ENCODE peak calls at places on chromosomes 2 and 18, in five cellular contexts. A is Peyer's patch; Y is foreskin fibroblast; V is CD4-positive, alpha-beta memory T cell; E is body of pancreas. N is an unnamed sample.

GRCh38 chr2:148565272-148565894 is 79.2 kb upstream of the EPC2 start:
- DNase-seq in Y (no peak), E (no peak), V (no peak), A (no peak), N (no peak)

GRCh38 chr18:61606068-61606660 is 272.9 kb downstream of the CDH20 start:
- DNase-seq in E (no peak), Y (no peak), V (no peak), A (no peak), N (no peak)

GRCh38 chr18:12843420-12844346 is 40.4 kb downstream of the PTPN2 start:
- DNase-seq in V (no peak), A (no peak), Y (no peak), E (no peak), N (no peak)

GRCh38 chr18:58856881-58857280 is 7.8 kb upstream of the ZNF532 start:
- DNase-seq in Y (peak; percentile 61), V (no peak), E (no peak), A (no peak), N (no peak)

GRCh38 chr2:28296904-28297303 is 95.8 kb upstream of the FOSL2 start:
- DNase-seq in E (no peak), A (no peak), V (no peak), Y (peak; percentile 73), N (no peak)

GRCh38 chr18:39389800-39390379 is 1824.3 kb upstream of the CELF4 start:
- DNase-seq in Y (no peak), V (no peak), E (peak; percentile 10), A (no peak), N (no peak)

GRCh38 chr2:207516206-207516605 is 13.6 kb upstream of the CREB1 start:
- DNase-seq in A (no peak), V (no peak), Y (no peak), E (no peak), N (no peak)

GRCh38 chr2:70456594-70457495 is 96.8 kb downstream of the TGFA start:
- DNase-seq in Y (no peak), A (no peak), E (no peak), V (no peak), N (no peak)

GRCh38 chr18:53457068-53457467 is 767.4 kb downstream of the MBD2 start:
- DNase-seq in Y (peak; percentile 6), V (no peak), A (no peak), E (no peak), N (no peak)

GRCh38 chr2:197286805-197287595 is 23.6 kb downstream of the ANKRD44 start:
- DNase-seq in Y (peak; percentile 85), V (peak; percentile 78), A (peak; percentile 78), E (peak; percentile 19), N (no peak)

GRCh38 chr2:120769076-120769786 is 33.6 kb downstream of the GLI2 start:
- DNase-seq in V (no peak), A (no peak), E (no peak), Y (no peak), N (no peak)

GRCh38 chr18:75216212-75216925 is 5.8 kb downstream of the TSHZ1 start:
- DNase-seq in Y (no peak), E (no peak), A (peak; percentile 34), V (peak; percentile 71), N (no peak)

GRCh38 chr2:30486655-30487054 is 39.6 kb downstream of the LCLAT1 start:
- DNase-seq in Y (no peak), E (no peak), V (no peak), A (no peak), N (no peak)

GRCh38 chr18:73479472-73479871 is 611.7 kb upstream of the NETO1 start:
- DNase-seq in V (no peak), A (no peak), Y (peak; percentile 48), E (no peak), N (no peak)

GRCh38 chr2:144350151-144350802 is 169.6 kb downstream of the ZEB2 start:
- DNase-seq in A (no peak), Y (no peak), V (no peak), E (no peak), N (no peak)

GRCh38 chr2:34570266-34570872 is 971.3 kb upstream of the FAM98A start:
- DNase-seq in E (peak; percentile 59), A (no peak), Y (no peak), V (no peak), N (peak; percentile 35)

GRCh38 chr18:21433436-21433835 is 167.1 kb downstream of the ESCO1 start:
- DNase-seq in V (no peak), E (no peak), A (no peak), Y (no peak), N (no peak)

GRCh38 chr18:68991281-68991680 is 193.4 kb downstream of the CCDC102B start:
- DNase-seq in V (no peak), E (no peak), A (no peak), Y (peak; percentile 2), N (no peak)

GRCh38 chr18:70384181-70384790 is 95.4 kb downstream of the SOCS6 start:
- DNase-seq in Y (peak; percentile 85), E (no peak), A (peak; percentile 82), V (no peak), N (no peak)

GRCh38 chr2:118774458-118775133 is 72.9 kb downstream of the EN1 start:
- DNase-seq in A (peak; percentile 47), Y (peak; percentile 37), V (no peak), E (peak; percentile 50), N (peak; percentile 71)

GRCh38 chr2:16123881-16124780 is 183.8 kb downstream of the MYCN start:
- DNase-seq in A (no peak), Y (no peak), V (no peak), E (no peak), N (no peak)

GRCh38 chr2:53490659-53491058 is 276.9 kb upstream of the CHAC2 start:
- DNase-seq in E (peak; percentile 14), Y (no peak), A (no peak), V (no peak), N (no peak)

GRCh38 chr2:186690796-186691195 is 3.1 kb upstream of the FAM171B start:
- DNase-seq in Y (no peak), E (no peak), V (no peak), A (no peak), N (no peak)

GRCh38 chr18:3982541-3982940 is 472.6 kb downstream of the DLGAP1 start:
- DNase-seq in A (no peak), V (no peak), Y (no peak), E (no peak), N (no peak)

GRCh38 chr18:76522551-76522950 is 27.5 kb upstream of the ZNF516 start:
- DNase-seq in A (no peak), V (no peak), E (no peak), Y (no peak), N (no peak)

GRCh38 chr2:119673796-119674195 is 5.2 kb upstream of the TMEM177 start:
- DNase-seq in V (no peak), Y (no peak), E (no peak), A (no peak), N (no peak)

GRCh38 chr18:79708412-79708811 is 28.8 kb downstream of the CTDP1 start:
- DNase-seq in V (no peak), E (no peak), A (no peak), Y (no peak), N (no peak)

GRCh38 chr2:162243305-162243693 is at the start of gene FAP:
- DNase-seq in V (no peak), A (no peak), Y (peak; percentile 86), E (no peak), N (no peak)

GRCh38 chr18:36127866-36128845 is 984 bp downstream of the SLC39A6 start:
- DNase-seq in A (peak; percentile 52), E (no peak), V (peak; percentile 8), Y (peak; percentile 21), N (no peak)

GRCh38 chr2:38498039-38498438 is 104.7 kb downstream of the HNRNPLL start:
- DNase-seq in A (no peak), E (no peak), V (no peak), Y (no peak), N (no peak)

GRCh38 chr2:90221300-90221651 is 1529.8 kb downstream of the RPIA start:
- DNase-seq in A (no peak), Y (no peak), E (no peak), V (no peak), N (no peak)

GRCh38 chr2:233855345-233855744 is 1.0 kb upstream of the HJURP start:
- DNase-seq in E (no peak), A (no peak), Y (no peak), V (no peak), N (no peak)

GRCh38 chr2:233854241-233854981 is at the start of gene HJURP:
- DNase-seq in V (peak; percentile 90), A (peak; percentile 96), E (peak; percentile 93), Y (peak; percentile 94), N (peak; percentile 96)

GRCh38 chr2:233852056-233852455 is 2.3 kb downstream of the HJURP start:
- DNase-seq in E (no peak), A (peak; percentile 24), V (no peak), Y (no peak), N (no peak)

GRCh38 chr2:233853353-233853752 is 982 bp downstream of the HJURP start:
- DNase-seq in A (peak; percentile 34), Y (no peak), V (no peak), E (no peak), N (no peak)

DNA sequence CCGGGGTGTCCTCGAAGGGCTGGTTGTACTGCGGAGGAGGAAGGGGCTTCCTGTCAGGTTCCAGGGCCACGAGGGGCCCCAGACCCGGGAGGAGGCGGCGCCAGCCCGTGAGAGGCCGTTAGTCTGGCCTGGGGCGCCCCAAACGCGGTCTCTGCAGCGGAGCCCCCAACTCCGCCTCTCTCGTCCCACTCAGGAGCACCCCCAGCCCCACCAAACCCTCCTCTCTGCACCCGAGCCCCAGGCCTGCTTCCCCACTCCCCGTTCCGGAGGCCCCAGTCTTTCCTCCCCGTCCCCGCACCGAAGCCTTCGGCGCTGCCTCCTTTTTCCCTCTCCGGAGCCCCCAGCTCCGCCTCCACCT is 473 bp downstream of the HJURP start:
- DNase-seq in Y (no peak), A (no peak), E (no peak), V (no peak), N (no peak)
- H3K4me3 ChIP-seq in Y (peak overlapping the region; percentile 88), A (peak overlapping the region; percentile 49), E (peak overlapping the region; percentile 48), V (peak overlapping the region; percentile 70), N (peak overlapping the region; percentile 88)

GRCh38 chr2:42332575-42332974 is 28.4 kb downstream of the COX7A2L start:
- DNase-seq in E (no peak), A (no peak), V (no peak), Y (no peak), N (no peak)
- H3K4me3 ChIP-seq in E (no peak overlapping the region), A (no peak overlapping the region), V (no peak overlapping the region), Y (no peak overlapping the region), N (no peak overlapping the region)

GRCh38 chr2:127037456-127037855 is 69.5 kb downstream of the BIN1 start:
- DNase-seq in A (no peak), E (no peak), Y (no peak), V (no peak), N (no peak)
- H3K4me3 ChIP-seq in A (no peak overlapping the region), E (no peak overlapping the region), Y (no peak overlapping the region), V (no peak overlapping the region), N (no peak overlapping the region)

DNA sequence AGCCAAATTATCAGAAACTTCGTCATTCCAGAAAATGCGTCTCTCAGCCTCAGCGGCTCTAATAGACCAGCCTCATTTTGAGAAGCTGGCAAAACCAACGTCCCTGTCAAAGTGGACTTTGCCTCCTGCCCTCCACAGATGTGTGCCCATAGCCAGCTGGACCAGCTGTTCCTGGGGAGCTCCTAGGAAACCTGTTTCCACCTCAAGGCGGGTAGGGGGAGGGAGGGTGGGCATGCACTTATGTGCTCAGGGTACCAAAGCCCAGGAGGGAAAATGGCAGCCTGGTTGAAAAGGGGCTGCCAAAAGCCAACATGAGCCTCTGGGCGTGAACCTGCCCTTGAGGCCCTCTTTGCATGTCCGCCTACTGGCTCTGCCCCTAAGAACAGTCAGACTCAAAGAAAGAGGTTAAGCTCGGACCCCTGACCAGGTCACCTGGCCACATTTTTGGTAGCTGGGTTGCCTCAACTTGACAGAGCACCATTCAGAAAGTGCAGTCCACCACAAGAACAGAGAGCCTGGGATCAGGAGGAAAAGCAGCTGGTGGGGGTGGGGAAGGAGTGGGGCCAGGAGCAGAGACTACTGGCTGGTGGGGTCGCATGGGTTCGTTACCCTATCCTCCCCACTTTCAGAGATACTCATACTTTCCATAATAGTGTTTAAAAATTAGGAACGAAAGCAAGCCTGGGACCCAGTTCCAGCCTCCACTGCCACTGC is 3.5 kb downstream of the PER2 start:
- DNase-seq in Y (no peak), A (no peak), E (peak; percentile 73), V (no peak), N (no peak)
- H3K4me3 ChIP-seq in Y (peak overlapping the region; percentile 6), A (no peak overlapping the region), E (no peak overlapping the region), V (no peak overlapping the region), N (no peak overlapping the region)

N was measured in MM.1S.